ENCODE peak calls at places on chromosomes 1 and 21, in eight cellular contexts. Z, U, R, B, L, A, Y and O are unnamed samples.

GRCh38 chr1:100430368-100430767 is 78.1 kb downstream of the CDC14A start:
- DNase-seq in Y (no peak), L (no peak), R (no peak), U (no peak), Z (no peak), B (no peak), A (no peak), O (no peak)

GRCh38 chr21:25039461-25040380 is 567.6 kb downstream of the MRPL39 start:
- DNase-seq in A (no peak), B (peak), L (no peak), R (no peak), Y (peak), U (no peak), Z (no peak), O (no peak)

GRCh38 chr1:229582715-229583114 is 24.2 kb upstream of the ABCB10 start:
- DNase-seq in L (no peak), Z (no peak), B (no peak), R (no peak), Y (no peak), U (no peak), A (no peak), O (no peak)

GRCh38 chr1:55235722-55236121 is 20.6 kb upstream of the USP24 start:
- DNase-seq in A (no peak), U (peak), Y (no peak), L (no peak), Z (no peak), B (peak), R (no peak), O (no peak)

GRCh38 chr21:16195476-16195875 is 465.7 kb downstream of the USP25 start:
- DNase-seq in U (peak), Y (no peak), B (peak), R (no peak), Z (no peak), A (no peak), L (no peak), O (no peak)

GRCh38 chr1:147389532-147390184 is 147.2 kb downstream of the CHD1L start:
- DNase-seq in U (peak), R (no peak), Y (peak), A (no peak), L (peak), B (peak), Z (no peak), O (no peak)

GRCh38 chr1:87330201-87330953 is 1.7 kb downstream of the LMO4 start:
- DNase-seq in Z (peak), A (no peak), U (peak), L (peak), Y (no peak), B (no peak), R (no peak), O (no peak)

GRCh38 chr1:172821609-172822274 is 162.8 kb downstream of the FASLG start:
- DNase-seq in Z (no peak), U (peak), L (no peak), R (no peak), Y (no peak), A (no peak), B (peak), O (no peak)

GRCh38 chr1:37475380-37476086 is 1.2 kb downstream of the ZC3H12A start:
- DNase-seq in L (no peak), A (no peak), Z (peak), U (no peak), Y (no peak), B (no peak), R (no peak), O (no peak)

GRCh38 chr1:220121791-220122530 is 28.0 kb downstream of the IARS2 start:
- DNase-seq in U (no peak), R (no peak), B (no peak), A (no peak), Z (no peak), L (no peak), Y (no peak), O (no peak)

GRCh38 chr1:14959295-14959694 is 194.3 kb upstream of the TMEM51 start:
- DNase-seq in Y (no peak), A (no peak), R (no peak), Z (no peak), B (no peak), L (no peak), U (no peak), O (no peak)

GRCh38 chr1:187626056-187626455 is 797.3 kb downstream of the PLA2G4A start:
- DNase-seq in Y (peak), Z (no peak), R (no peak), A (no peak), L (no peak), U (peak), B (no peak), O (no peak)

GRCh38 chr1:230145505-230145899 is 78.5 kb downstream of the GALNT2 start:
- DNase-seq in U (no peak), B (no peak), Y (peak), A (no peak), R (no peak), L (no peak), Z (no peak), O (no peak)

GRCh38 chr1:201128476-201128875 is 1.5 kb upstream of the ASCL5 start:
- DNase-seq in Y (no peak), Z (no peak), R (no peak), B (no peak), L (no peak), U (no peak), A (no peak), O (no peak)

GRCh38 chr1:73604739-73605138 is 593.2 kb downstream of the LRRIQ3 start:
- DNase-seq in R (no peak), L (no peak), B (peak), U (peak), Y (no peak), A (no peak), Z (no peak), O (no peak)

GRCh38 chr1:38608202-38608864 is 251.2 kb downstream of the RRAGC start:
- DNase-seq in R (peak), Z (peak), A (no peak), L (peak), Y (no peak), U (peak), B (no peak), O (no peak)

GRCh38 chr21:46294647-46295176 is 8.6 kb downstream of the YBEY start:
- DNase-seq in Z (peak), A (no peak), L (no peak), Y (no peak), R (no peak), B (peak), U (peak), O (no peak)

GRCh38 chr1:89720839-89721238 is 87.9 kb downstream of the LRRC8C start:
- DNase-seq in R (no peak), U (no peak), Y (no peak), Z (no peak), A (no peak), B (no peak), L (no peak), O (no peak)

GRCh38 chr1:163571950-163572349 is 250.2 kb downstream of the NUF2 start:
- DNase-seq in L (no peak), B (no peak), A (no peak), R (no peak), Z (no peak), Y (no peak), U (no peak), O (no peak)

GRCh38 chr1:194570449-194570848 is 1384.0 kb upstream of the B3GALT2 start:
- DNase-seq in R (no peak), Y (no peak), B (no peak), Z (no peak), A (no peak), L (no peak), U (no peak), O (no peak)

GRCh38 chr1:232327296-232327695 is 302.6 kb downstream of the SIPA1L2 start:
- DNase-seq in L (no peak), R (no peak), Z (no peak), U (no peak), A (no peak), Y (no peak), B (no peak), O (no peak)

GRCh38 chr1:30307182-30307581 is 416.2 kb downstream of the MATN1 start:
- DNase-seq in B (no peak), L (no peak), U (no peak), R (no peak), Y (no peak), A (no peak), Z (no peak), O (no peak)